ENCODE peak calls at places on chromosomes 1 and 21, in seven cellular contexts. X is CD8-positive, alpha-beta T cell; W is ovary; Z is tibial nerve; R is esophagus squamous epithelium; N is astrocyte of the cerebellum; P is SK-N-SH. D is an unnamed sample.
A peak's percentile ranks its signal among the peaks of the same experiment; 100 is the strongest.

GRCh38 chr1:163069655-163070277 is 605 bp downstream of the RGS4 start:
- DNase-seq in Z (no peak), X (no peak), W (no peak), P (no peak), N (no peak), R (no peak), D (peak; percentile 32)

GRCh38 chr1:88695781-88696180 is 11.7 kb downstream of the PKN2 start:
- DNase-seq in N (no peak), X (no peak), Z (no peak), W (no peak), P (no peak), R (no peak), D (no peak)

GRCh38 chr1:109306832-109307362 is at the start of gene MYBPHL:
- DNase-seq in Z (no peak), N (no peak), X (no peak), P (no peak), R (no peak), W (no peak), D (no peak)

GRCh38 chr1:9293512-9294439 is 1.1 kb downstream of the SPSB1 start:
- DNase-seq in X (no peak), Z (no peak), W (peak; percentile 46), R (no peak), P (peak; percentile 79), N (no peak), D (peak; percentile 50)

GRCh38 chr21:45293214-45293725 is 5.6 kb upstream of the POFUT2 start:
- DNase-seq in R (no peak), W (peak; percentile 65), X (no peak), P (peak; percentile 22), Z (no peak), N (no peak), D (peak; percentile 49)

GRCh38 chr21:46091118-46091517 is 6.8 kb upstream of the COL6A2 start:
- DNase-seq in N (no peak), P (no peak), Z (no peak), X (no peak), W (no peak), R (no peak), D (no peak)

GRCh38 chr1:111754964-111755320 is 759 bp upstream of the DDX20 start:
- DNase-seq in Z (peak; percentile 36), W (no peak), P (peak; percentile 79), N (no peak), R (peak; percentile 15), X (peak; percentile 42), D (peak; percentile 64)

GRCh38 chr1:4127595-4128140 is 227.6 kb upstream of the C1orf174 start:
- DNase-seq in Z (no peak), X (no peak), N (no peak), P (no peak), R (no peak), W (no peak), D (no peak)

GRCh38 chr1:241857131-241857530 is 9.1 kb downstream of the EXO1 start:
- DNase-seq in R (no peak), X (no peak), W (no peak), P (peak; percentile 45), N (no peak), Z (no peak), D (peak; percentile 36)

GRCh38 chr1:4713669-4714068 is 59.3 kb downstream of the AJAP1 start:
- DNase-seq in X (peak; percentile 49), N (no peak), Z (no peak), P (no peak), R (no peak), W (no peak), D (no peak)

GRCh38 chr1:7616076-7616833 is 154.8 kb upstream of the VAMP3 start:
- DNase-seq in N (peak; percentile 24), R (no peak), W (no peak), P (no peak), Z (peak; percentile 22), X (no peak), D (peak; percentile 56)

GRCh38 chr1:16986596-16987361 is 6.4 kb upstream of the MFAP2 start:
- DNase-seq in R (no peak), W (no peak), P (peak; percentile 88), X (no peak), N (no peak), Z (no peak), D (no peak)

GRCh38 chr1:8870605-8871538 is 7.6 kb downstream of the ENO1 start:
- DNase-seq in R (no peak), P (no peak), X (no peak), W (no peak), N (no peak), Z (no peak), D (peak; percentile 53)

GRCh38 chr1:2545754-2546514 is 10.2 kb upstream of the TNFRSF14 start:
- DNase-seq in W (peak; percentile 76), P (peak; percentile 98), X (peak; percentile 89), R (peak; percentile 73), Z (peak; percentile 78), N (no peak), D (peak; percentile 58)

GRCh38 chr1:186139706-186140105 is 235.3 kb downstream of the TPR start:
- DNase-seq in Z (peak; percentile 17), X (no peak), R (no peak), N (peak; percentile 23), W (no peak), P (no peak), D (peak; percentile 80)

GRCh38 chr1:186374313-186375151 is 521 bp downstream of the TPR start:
- DNase-seq in X (peak; percentile 38), W (peak; percentile 15), N (peak; percentile 3), Z (peak; percentile 30), R (no peak), P (peak; percentile 31), D (peak; percentile 43)

GRCh38 chr1:212078826-212079225 is 43.3 kb downstream of the DTL start:
- DNase-seq in P (no peak), X (no peak), R (no peak), Z (no peak), N (no peak), W (no peak), D (no peak)

GRCh38 chr1:4213599-4213998 is 313.5 kb upstream of the C1orf174 start:
- DNase-seq in N (no peak), R (no peak), W (no peak), X (no peak), Z (no peak), P (no peak), D (no peak)

GRCh38 chr1:85219853-85220610 is 19.2 kb upstream of the SYDE2 start:
- DNase-seq in N (no peak), Z (no peak), X (no peak), W (no peak), R (no peak), P (no peak), D (no peak)

GRCh38 chr1:85224734-85225623 is 24.2 kb upstream of the SYDE2 start:
- DNase-seq in X (no peak), N (no peak), R (no peak), Z (no peak), P (no peak), W (no peak), D (peak; percentile 22)

GRCh38 chr1:85216697-85217096 is 15.9 kb upstream of the SYDE2 start:
- DNase-seq in N (no peak), R (no peak), P (no peak), Z (no peak), W (no peak), X (no peak), D (no peak)

GRCh38 chr1:85223334-85223733 is 22.5 kb upstream of the SYDE2 start:
- DNase-seq in Z (no peak), X (no peak), N (no peak), W (no peak), R (no peak), P (no peak), D (no peak)

DNA sequence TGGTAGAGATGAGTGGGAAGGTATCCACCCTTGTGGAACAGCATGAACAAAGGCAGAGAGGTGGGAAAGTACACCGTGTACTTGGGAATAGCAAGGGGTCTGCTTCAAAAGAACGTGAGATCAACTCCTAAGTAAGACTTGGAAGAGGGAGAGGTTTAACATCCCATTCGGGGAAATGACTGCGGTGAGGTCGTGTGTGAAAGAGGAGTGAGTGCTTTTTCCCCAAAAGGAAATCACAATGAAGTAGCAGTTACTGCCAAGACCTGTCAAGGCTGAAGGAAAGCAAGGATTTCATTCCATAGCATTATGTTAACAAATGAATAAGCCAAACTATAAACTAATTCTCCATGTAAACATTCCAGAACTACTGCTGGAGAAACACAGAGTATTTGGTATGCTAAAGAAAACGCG is 19.9 kb upstream of the SYDE2 start:
- DNase-seq in Z (no peak), W (no peak), X (no peak), N (no peak), P (no peak), R (no peak), D (no peak)
- H3K4me3 ChIP-seq in Z (no peak overlapping the region), W (no peak overlapping the region), X (no peak overlapping the region), N (no peak overlapping the region), P (no peak overlapping the region), R (no peak overlapping the region), D (no peak overlapping the region)

DNA sequence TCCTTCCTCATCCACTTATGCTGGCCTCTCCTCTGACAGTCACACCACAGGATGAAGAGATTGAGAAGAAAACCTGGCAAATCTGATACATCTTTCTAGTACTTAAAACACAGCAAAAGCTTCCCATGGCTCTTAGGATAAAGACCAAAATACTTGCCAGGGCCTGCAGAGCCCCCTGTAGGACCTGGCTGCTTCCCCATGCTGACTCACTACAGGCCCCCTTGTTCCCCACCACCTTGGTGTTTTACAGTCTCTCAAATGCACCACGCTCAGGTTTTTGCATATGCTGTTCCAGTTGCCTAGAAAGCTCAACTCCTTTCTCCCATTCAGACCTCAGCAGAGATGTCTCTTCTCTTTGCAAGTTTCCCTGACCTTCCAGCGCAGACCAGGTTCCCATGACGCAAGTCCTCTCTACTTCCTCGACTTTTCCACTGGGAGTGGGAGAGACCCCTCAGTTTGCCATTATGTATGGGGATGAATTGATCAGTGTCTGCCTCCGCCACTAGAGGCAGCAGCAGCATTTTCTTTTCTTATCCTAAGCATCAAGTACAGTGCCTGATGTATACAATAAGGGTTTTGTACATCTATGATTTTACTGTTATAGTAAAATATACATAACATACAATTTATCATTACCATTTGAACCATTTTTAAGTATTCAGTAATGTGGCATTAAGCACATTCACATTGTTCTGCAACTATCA is 113.8 kb upstream of the C8B start:
- DNase-seq in Z (no peak), X (no peak), R (no peak), P (no peak), N (no peak), W (no peak), D (no peak)
- TF ChIP-seq CTCF in Z (no peak), X (no peak), R (no peak), P (peak; percentile 47), N (no peak), W (no peak), D (peak; percentile 28)

DNA sequence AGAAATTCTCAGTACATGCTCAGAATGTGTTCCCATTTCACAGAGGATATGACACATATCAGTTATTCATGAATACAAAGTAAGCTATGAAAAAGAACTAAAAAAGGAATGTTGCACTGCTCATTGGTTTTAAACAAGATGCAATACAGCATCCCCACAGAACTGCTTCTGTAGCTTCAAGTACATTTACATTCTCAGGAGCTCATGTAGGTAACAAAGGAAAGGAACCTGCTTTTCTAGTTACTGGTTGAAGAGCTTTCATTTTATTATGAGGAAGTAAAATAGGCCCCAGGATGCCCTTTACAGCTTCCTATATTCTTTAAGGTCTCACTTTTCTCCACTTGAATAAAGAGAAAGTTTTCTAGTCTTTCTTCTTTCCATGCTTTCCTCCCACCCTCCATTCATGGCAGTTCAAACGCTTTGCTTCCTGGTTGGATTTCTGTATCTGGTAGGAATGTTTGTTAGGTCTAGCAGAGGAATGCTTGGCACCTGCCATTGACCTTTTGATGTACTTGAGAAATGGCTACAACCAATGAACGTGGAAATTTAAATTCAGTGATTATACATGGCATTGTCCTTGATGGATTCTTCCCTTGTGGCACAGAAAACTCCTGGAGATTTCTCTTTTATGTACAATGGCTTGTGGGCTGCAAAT is 27.1 kb upstream of the KCNK2 start:
- DNase-seq in R (no peak), W (no peak), Z (no peak), N (no peak), X (no peak), P (no peak), D (no peak)
- H3K4me3 ChIP-seq in R (no peak overlapping the region), W (no peak overlapping the region), Z (no peak overlapping the region), N (no peak overlapping the region), X (no peak overlapping the region), P (no peak overlapping the region), D (no peak overlapping the region)

GRCh38 chr1:65449214-65449823 is 28.9 kb downstream of the LEPR start:
- DNase-seq in W (no peak), N (no peak), X (no peak), Z (no peak), R (no peak), P (no peak), D (peak; percentile 17)
- TF ChIP-seq CTCF in W (no peak), N (no peak), X (no peak), Z (no peak), R (no peak), P (no peak), D (peak; percentile 41)